ENCODE peak calls at places on chromosomes 7 and 10, in four cellular contexts. S is dorsolateral prefrontal cortex, Q is neural crest cell, O is Calu3. W is an unnamed sample.

GRCh38 chr7:132162745-132163144 is 413.5 kb downstream of the PLXNA4 start:
- DNase-seq in O (no peak), Q (no peak), S (no peak), W (no peak)

GRCh38 chr7:23462846-23463245 is 7.4 kb downstream of the IGF2BP3 start:
- DNase-seq in Q (no peak), S (no peak), O (peak), W (no peak)

GRCh38 chr10:4677296-4678021 is 148.5 kb upstream of the AKR1E2 start:
- DNase-seq in O (no peak), S (no peak), Q (no peak), W (no peak)

GRCh38 chr10:103575416-103576075 is 82.0 kb downstream of the NEURL1 start:
- DNase-seq in S (no peak), O (no peak), Q (no peak), W (no peak)

GRCh38 chr10:55766212-55766611 is 594.8 kb downstream of the ZWINT start:
- DNase-seq in S (no peak), Q (no peak), O (no peak), W (no peak)

GRCh38 chr10:12783326-12783725 is 218.2 kb downstream of the CCDC3 start:
- DNase-seq in O (no peak), S (no peak), Q (no peak), W (no peak)

GRCh38 chr10:35415505-35415904 is 79.2 kb downstream of the CCNY start:
- DNase-seq in Q (no peak), S (no peak), O (no peak), W (no peak)

GRCh38 chr7:18019562-18019961 is 8.1 kb downstream of the PRPS1L1 start:
- DNase-seq in O (no peak), Q (no peak), S (no peak), W (no peak)

GRCh38 chr10:28241766-28242399 is 61.0 kb downstream of the MPP7 start:
- DNase-seq in Q (peak), S (no peak), O (peak), W (no peak)

GRCh38 chr10:89296227-89296648 is 5.6 kb upstream of the IFIT2 start:
- DNase-seq in O (no peak), S (no peak), Q (no peak), W (no peak)

GRCh38 chr7:80859272-80859970 is 59.4 kb downstream of the SEMA3C start:
- DNase-seq in O (no peak), Q (no peak), S (no peak), W (no peak)

GRCh38 chr7:70597071-70597470 is 534.9 kb upstream of the GALNT17 start:
- DNase-seq in O (no peak), S (no peak), Q (no peak), W (no peak)

GRCh38 chr10:4121531-4122380 is 336.7 kb upstream of the KLF6 start:
- DNase-seq in S (no peak), Q (no peak), O (no peak), W (no peak)

GRCh38 chr10:25934673-25935139 is 677 bp downstream of the MYO3A start:
- DNase-seq in S (no peak), O (peak), Q (peak), W (peak)

GRCh38 chr10:5035356-5035755 is 31.7 kb upstream of the AKR1C2 start:
- DNase-seq in Q (no peak), S (no peak), O (no peak), W (no peak)

GRCh38 chr10:73601486-73601921 is 10.4 kb upstream of the USP54 start:
- DNase-seq in S (no peak), O (peak), Q (no peak), W (no peak)

GRCh38 chr7:91168766-91169518 is 95.3 kb upstream of the FZD1 start:
- DNase-seq in S (no peak), Q (no peak), O (no peak), W (no peak)

GRCh38 chr10:132712698-132713232 is 73.2 kb downstream of the NKX6-2 start:
- DNase-seq in O (no peak), S (peak), Q (no peak), W (no peak)

GRCh38 chr10:11018830-11019692 is 1.4 kb downstream of the CELF2 start:
- DNase-seq in Q (no peak), O (no peak), S (no peak), W (no peak)

GRCh38 chr10:63385254-63385653 is 80.5 kb downstream of the JMJD1C start:
- DNase-seq in S (no peak), Q (no peak), O (no peak), W (no peak)

GRCh38 chr10:13787015-13787421 is 200.3 kb downstream of the PRPF18 start:
- DNase-seq in S (no peak), Q (no peak), O (no peak), W (no peak)

GRCh38 chr7:149872419-149873073 is 1.2 kb upstream of the ATP6V0E2 start:
- DNase-seq in S (peak), Q (peak), O (peak), W (no peak)

GRCh38 chr10:21423338-21423737 is 102.1 kb downstream of the SKIDA1 start:
- DNase-seq in Q (no peak), O (no peak), S (no peak), W (no peak)

GRCh38 chr10:78299861-78300453 is 266.3 kb downstream of the RPS24 start:
- DNase-seq in S (no peak), O (no peak), Q (no peak), W (no peak)

GRCh38 chr10:124677871-124678565 is 66.2 kb downstream of the FAM53B start:
- DNase-seq in S (no peak), Q (no peak), O (no peak), W (no peak)

GRCh38 chr10:52779541-52780390 is 7.2 kb upstream of the MBL2 start:
- DNase-seq in Q (peak), S (peak), O (peak), W (peak)

GRCh38 chr7:132759482-132760240 is 183.4 kb upstream of the PLXNA4 start:
- DNase-seq in S (no peak), Q (no peak), O (no peak), W (no peak)

GRCh38 chr7:5497158-5498103 is 73.8 kb upstream of the TNRC18 start:
- DNase-seq in S (no peak), O (no peak), Q (no peak), W (no peak)

GRCh38 chr7:104652434-104652833 is 324.0 kb downstream of the LHFPL3 start:
- DNase-seq in S (no peak), O (no peak), Q (no peak), W (no peak)

GRCh38 chr10:95312264-95312663 is 21.5 kb upstream of the PDLIM1 start:
- DNase-seq in O (no peak), Q (no peak), S (no peak), W (no peak)

GRCh38 chr10:792792-793100 is 103.3 kb upstream of the DIP2C start:
- DNase-seq in S (no peak), Q (no peak), O (no peak), W (no peak)

GRCh38 chr10:36033808-36034207 is 391.7 kb upstream of the FZD8 start:
- DNase-seq in Q (no peak), O (no peak), S (no peak), W (no peak)

GRCh38 chr7:55964261-55964801 is at the start of gene NIPSNAP2:
- DNase-seq in O (peak), S (no peak), Q (peak), W (peak)

GRCh38 chr7:134174797-134175261 is 47.7 kb downstream of the LRGUK start:
- DNase-seq in Q (no peak), S (no peak), O (peak), W (no peak)

GRCh38 chr7:18552311-18552916 is 56.9 kb downstream of the HDAC9 start:
- DNase-seq in Q (no peak), S (no peak), O (no peak), W (no peak)

GRCh38 chr10:92846-93245 is 42.4 kb upstream of the ZMYND11 start:
- DNase-seq in Q (no peak), S (no peak), O (no peak), W (no peak)

GRCh38 chr10:106819490-106819889 is 345.0 kb downstream of the SORCS1 start:
- DNase-seq in O (no peak), Q (no peak), S (no peak), W (no peak)

GRCh38 chr10:132155723-132156381 is 30.9 kb upstream of the DPYSL4 start:
- DNase-seq in O (no peak), S (no peak), Q (no peak), W (no peak)

GRCh38 chr10:28676297-28676967 is 889 bp upstream of the BAMBI start:
- DNase-seq in S (no peak), O (no peak), Q (peak), W (no peak)

DNA sequence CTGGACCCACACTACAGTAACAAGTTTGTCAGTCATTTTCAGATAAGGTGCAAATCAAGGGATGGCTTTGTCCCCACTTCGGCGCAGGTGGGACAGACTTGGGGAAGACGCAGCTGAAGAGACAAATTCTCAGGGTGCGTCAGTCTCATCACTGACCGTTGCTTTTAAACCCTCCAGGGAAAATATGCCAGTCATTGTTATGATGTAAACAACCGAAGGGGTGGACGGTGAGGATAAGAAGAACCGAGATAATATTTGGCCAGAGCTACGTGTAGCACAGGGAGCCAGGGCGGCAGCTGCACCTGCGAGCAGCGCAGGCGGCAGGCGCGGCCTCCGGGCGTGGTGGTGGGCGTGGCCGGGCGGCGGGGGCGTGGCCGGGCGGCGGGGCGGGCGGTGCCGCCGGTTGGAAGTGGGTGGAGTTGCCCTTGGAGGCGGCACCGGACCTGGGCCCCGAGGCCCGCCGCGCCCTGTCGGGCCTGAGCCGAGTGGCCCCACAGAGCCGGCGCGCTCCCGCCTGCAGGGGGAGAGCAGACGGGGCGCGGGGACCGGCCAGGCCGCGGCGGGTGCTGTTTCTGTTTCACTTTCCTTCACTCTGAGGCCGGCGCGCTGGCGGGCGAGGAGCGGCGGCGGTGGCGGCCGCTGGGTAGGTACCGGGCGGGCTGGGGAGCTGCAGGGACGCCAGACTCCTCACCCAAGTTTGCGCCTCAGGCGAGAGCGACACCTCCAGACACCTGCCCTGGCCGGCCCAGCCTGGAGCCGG is at the start of gene PCGF5:
- DNase-seq in S (peak), O (peak), Q (peak), W (peak)
- TF ChIP-seq CTCF in S (peak), O (no peak), Q (peak), W (no peak)

DNA sequence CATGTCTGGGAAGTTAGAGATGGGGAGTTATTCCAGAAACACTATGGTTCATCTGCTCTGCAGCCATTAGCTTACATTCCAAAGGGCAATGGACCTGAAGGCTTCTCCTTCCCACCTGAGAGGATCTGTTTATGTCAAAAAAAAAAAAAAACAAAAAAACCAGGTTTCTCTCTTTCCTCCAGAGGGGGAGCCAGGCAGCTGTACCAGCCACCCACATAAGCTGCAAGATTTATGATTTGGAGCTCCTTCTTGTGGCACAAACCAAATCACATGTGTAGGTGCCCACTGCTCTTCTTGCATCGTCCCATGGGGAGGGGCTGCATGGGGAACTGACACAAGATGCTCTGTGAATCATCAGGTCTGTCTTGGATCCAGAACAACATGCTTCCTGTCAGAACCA is 231.6 kb upstream of the IGFBP3 start:
- DNase-seq in S (no peak), O (peak), Q (no peak), W (no peak)
- TF ChIP-seq CTCF in S (no peak), O (no peak), Q (no peak), W (no peak)

GRCh38 chr7:84194484-84195260 is at the start of gene SEMA3A:
- DNase-seq in Q (peak), O (peak), S (peak), W (no peak)
- TF ChIP-seq CTCF in Q (no peak), O (no peak), S (no peak), W (no peak)

DNA sequence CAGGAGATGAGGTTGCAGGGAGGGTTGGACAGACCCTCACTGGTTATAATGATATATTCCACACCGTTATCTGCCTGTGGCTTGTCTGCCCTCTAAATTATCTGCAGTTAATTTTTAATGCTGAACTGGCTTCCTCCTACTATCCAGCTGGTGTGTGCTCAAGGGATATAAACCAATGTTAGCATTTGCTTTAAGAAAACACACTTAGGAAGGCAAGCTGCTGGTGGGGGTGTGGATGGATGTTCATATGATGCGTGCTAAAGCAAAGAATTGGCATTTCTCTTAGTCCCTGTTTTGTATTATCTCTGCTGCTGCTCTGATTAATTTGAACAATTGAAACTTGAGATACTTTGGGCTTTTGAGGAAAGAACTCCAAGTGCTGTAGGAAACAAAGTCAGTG is 132.2 kb upstream of the NPVF start:
- DNase-seq in S (no peak), O (no peak), Q (no peak), W (no peak)
- TF ChIP-seq CTCF in S (no peak), O (no peak), Q (no peak), W (no peak)

GRCh38 chr10:96470108-96470743 is 43.5 kb downstream of the TLL2 start:
- DNase-seq in S (peak), Q (peak), O (peak), W (no peak)
- TF ChIP-seq CTCF in S (peak), Q (peak), O (no peak), W (no peak)

GRCh38 chr10:60849217-60849616 is 70.9 kb downstream of the CDK1 start:
- DNase-seq in Q (no peak), O (no peak), S (no peak), W (no peak)

GRCh38 chr10:60848680-60849079 is 70.4 kb downstream of the CDK1 start:
- DNase-seq in Q (no peak), S (no peak), O (no peak), W (no peak)

GRCh38 chr10:60849762-60850161 is 71.5 kb downstream of the CDK1 start:
- DNase-seq in S (no peak), Q (no peak), O (no peak), W (no peak)

GRCh38 chr10:60846173-60846572 is 67.9 kb downstream of the CDK1 start:
- DNase-seq in Q (no peak), S (no peak), O (peak), W (no peak)

DNA sequence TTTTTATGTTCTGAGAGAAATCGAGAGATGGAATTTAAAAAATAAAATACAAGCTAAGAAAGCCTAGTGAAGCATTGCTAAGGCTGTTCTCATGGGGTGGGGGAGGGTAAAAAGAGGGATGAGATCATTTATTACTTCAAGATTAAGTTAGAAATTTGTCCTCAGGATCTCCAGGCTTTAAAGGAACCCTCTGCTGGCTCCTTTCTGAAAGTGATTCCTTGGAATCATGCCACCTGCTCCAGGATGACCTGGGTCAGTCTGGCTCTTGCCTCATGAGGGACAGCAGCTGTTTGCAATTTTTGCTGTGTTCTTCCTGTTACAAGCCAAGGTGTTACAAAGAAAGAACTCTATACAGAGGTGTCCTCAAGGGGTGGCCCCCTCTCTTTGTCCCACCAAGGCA is 69.8 kb downstream of the CDK1 start:
- DNase-seq in Q (no peak), O (peak), S (no peak), W (no peak)
- TF ChIP-seq CTCF in Q (no peak), O (no peak), S (no peak), W (no peak)

W was measured in mesothelial cell of epicardium.